ENCODE peak calls at places on chromosomes 7 and 10, in ten cellular contexts. G is fibroblast of pulmonary artery, V is left lung, B is HS-5, J is NCI-H2081, I is fibroblast of the aortic adventitia, L is M059J, Y is AML-193, S is RPMI7951, N is iPS-NIHi11. H is an unnamed sample.

GRCh38 chr7:158419238-158419785 is 168.3 kb downstream of the PTPRN2 start:
- DNase-seq in G (no peak), V (no peak), B (no peak), J (no peak), I (no peak), L (no peak), Y (no peak), S (no peak), N (no peak), H (no peak)

GRCh38 chr7:27139335-27140107 is 4.0 kb downstream of the HOXA5 start:
- DNase-seq in G (no peak), V (peak; percentile 34), B (no peak), J (no peak), I (no peak), L (no peak), Y (no peak), S (peak; percentile 66), N (peak; percentile 39), H (no peak)

GRCh38 chr10:69413221-69413865 is 3.4 kb downstream of the TACR2 start:
- DNase-seq in G (peak; percentile 82), V (peak; percentile 55), B (no peak), J (no peak), I (peak; percentile 81), L (peak; percentile 57), Y (no peak), S (peak; percentile 68), N (peak; percentile 78), H (peak; percentile 76)

GRCh38 chr10:31384589-31384949 is 65.6 kb downstream of the ZEB1 start:
- DNase-seq in G (peak; percentile 31), V (no peak), B (no peak), J (no peak), I (no peak), L (no peak), Y (no peak), S (peak; percentile 53), N (no peak), H (no peak)

GRCh38 chr7:73387221-73387828 is 46.3 kb upstream of the FZD9 start:
- DNase-seq in G (no peak), V (no peak), B (no peak), J (no peak), I (no peak), L (no peak), Y (no peak), S (no peak), N (no peak), H (no peak)

GRCh38 chr7:46391215-46391614 is 470.1 kb upstream of the IGFBP3 start:
- DNase-seq in G (no peak), V (no peak), B (no peak), J (no peak), I (no peak), L (no peak), Y (no peak), S (peak; percentile 9), N (no peak), H (no peak)

GRCh38 chr7:150451097-150451793 is 815 bp downstream of the GIMAP8 start:
- DNase-seq in G (no peak), V (peak; percentile 80), B (no peak), J (no peak), I (no peak), L (no peak), Y (no peak), S (no peak), N (no peak), H (peak; percentile 83)

GRCh38 chr10:49678827-49679479 is 498 bp upstream of the C10orf53 start:
- DNase-seq in G (no peak), V (no peak), B (no peak), J (no peak), I (no peak), L (no peak), Y (no peak), S (no peak), N (no peak), H (no peak)

GRCh38 chr10:6136215-6137201 is 47.7 kb downstream of the RBM17 start:
- DNase-seq in G (peak; percentile 58), V (no peak), B (peak; percentile 56), J (no peak), I (peak; percentile 80), L (peak; percentile 68), Y (no peak), S (peak; percentile 82), N (no peak), H (no peak)

GRCh38 chr10:32114500-32114899 is 58.3 kb upstream of the KIF5B start:
- DNase-seq in G (no peak), V (no peak), B (no peak), J (no peak), I (no peak), L (no peak), Y (no peak), S (no peak), N (no peak), H (no peak)

GRCh38 chr7:71708710-71709109 is 576.8 kb downstream of the GALNT17 start:
- DNase-seq in G (no peak), V (no peak), B (no peak), J (no peak), I (no peak), L (no peak), Y (no peak), S (no peak), N (no peak), H (no peak)

GRCh38 chr7:104161244-104161643 is 46.6 kb downstream of the ORC5 start:
- DNase-seq in G (no peak), V (no peak), B (no peak), J (no peak), I (no peak), L (no peak), Y (no peak), S (no peak), N (no peak), H (no peak)

GRCh38 chr10:8238989-8239388 is 184.5 kb downstream of the GATA3 start:
- DNase-seq in G (no peak), V (no peak), B (no peak), J (no peak), I (no peak), L (no peak), Y (no peak), S (no peak), N (no peak), H (no peak)

GRCh38 chr10:26486304-26486703 is 48.2 kb downstream of the APBB1IP start:
- DNase-seq in G (peak; percentile 86), V (no peak), B (peak; percentile 61), J (no peak), I (peak; percentile 99), L (peak; percentile 97), Y (no peak), S (peak; percentile 100), N (no peak), H (no peak)

GRCh38 chr7:84364708-84365107 is 170.1 kb upstream of the SEMA3A start:
- DNase-seq in G (peak; percentile 11), V (no peak), B (no peak), J (no peak), I (peak; percentile 13), L (peak; percentile 81), Y (no peak), S (peak; percentile 73), N (peak; percentile 9), H (no peak)

GRCh38 chr10:30505543-30506298 is 71.7 kb downstream of the MAP3K8 start:
- DNase-seq in G (no peak), V (no peak), B (no peak), J (no peak), I (no peak), L (no peak), Y (no peak), S (no peak), N (no peak), H (no peak)

GRCh38 chr10:125926247-125926646 is 29.9 kb downstream of the FANK1 start:
- DNase-seq in G (no peak), V (no peak), B (no peak), J (no peak), I (no peak), L (no peak), Y (no peak), S (no peak), N (no peak), H (no peak)

GRCh38 chr7:27745064-27745583 is 5.2 kb downstream of the TAX1BP1 start:
- DNase-seq in G (peak; percentile 94), V (no peak), B (peak; percentile 68), J (peak; percentile 2), I (peak; percentile 88), L (peak; percentile 84), Y (peak; percentile 48), S (peak; percentile 72), N (peak; percentile 76), H (no peak)

GRCh38 chr7:78178319-78178718 is 379.7 kb downstream of the PHTF2 start:
- DNase-seq in G (peak; percentile 14), V (no peak), B (no peak), J (no peak), I (no peak), L (peak; percentile 20), Y (no peak), S (peak; percentile 12), N (no peak), H (no peak)

GRCh38 chr10:131021246-131021895 is 290.1 kb downstream of the TCERG1L start:
- DNase-seq in G (no peak), V (peak; percentile 11), B (no peak), J (no peak), I (no peak), L (no peak), Y (no peak), S (no peak), N (no peak), H (no peak)

GRCh38 chr7:131829911-131830310 is 273.5 kb upstream of the PODXL start:
- DNase-seq in G (no peak), V (no peak), B (no peak), J (no peak), I (no peak), L (peak; percentile 4), Y (no peak), S (no peak), N (peak; percentile 80), H (no peak)

GRCh38 chr10:123154943-123155505 is 822 bp downstream of the BUB3 start:
- DNase-seq in G (peak; percentile 48), V (no peak), B (peak; percentile 24), J (no peak), I (peak; percentile 42), L (peak; percentile 56), Y (peak; percentile 57), S (peak; percentile 44), N (no peak), H (peak; percentile 61)

GRCh38 chr10:127498081-127498480 is 51.0 kb upstream of the NPS start:
- DNase-seq in G (no peak), V (no peak), B (no peak), J (no peak), I (no peak), L (no peak), Y (no peak), S (no peak), N (no peak), H (no peak)

GRCh38 chr7:122188785-122189184 is 44.7 kb upstream of the AASS start:
- DNase-seq in G (no peak), V (no peak), B (no peak), J (no peak), I (no peak), L (no peak), Y (no peak), S (no peak), N (no peak), H (no peak)

GRCh38 chr10:82969405-82969804 is 1094.4 kb downstream of the NRG3 start:
- DNase-seq in G (peak; percentile 59), V (no peak), B (peak; percentile 13), J (no peak), I (peak; percentile 45), L (peak; percentile 14), Y (peak; percentile 11), S (peak; percentile 54), N (no peak), H (no peak)

GRCh38 chr10:78948616-78949015 is 120.2 kb upstream of the ZMIZ1 start:
- DNase-seq in G (peak; percentile 28), V (no peak), B (no peak), J (no peak), I (peak; percentile 47), L (no peak), Y (no peak), S (peak; percentile 78), N (peak; percentile 63), H (no peak)

GRCh38 chr10:3173173-3173878 is 744 bp upstream of the PITRM1 start:
- DNase-seq in G (no peak), V (no peak), B (no peak), J (no peak), I (no peak), L (no peak), Y (no peak), S (no peak), N (peak; percentile 89), H (no peak)

GRCh38 chr10:46232084-46232483 is 54.7 kb upstream of the ANTXRL start:
- DNase-seq in G (no peak), V (no peak), B (no peak), J (no peak), I (no peak), L (no peak), Y (no peak), S (no peak), N (no peak), H (no peak)